ENCODE peak calls at places on chromosome 12, in four cellular contexts. M is mucosa of gallbladder, E is adipocyte, D is iris pigment epithelial cell. P is an unnamed sample.

GRCh38 chr12:52370906-52371608 is 3.8 kb upstream of the KRT85 start:
- DNase-seq in E (peak), M (peak), D (peak), P (no peak)

GRCh38 chr12:93766802-93767523 is 89.8 kb downstream of the CRADD start:
- DNase-seq in M (peak), D (peak), E (peak), P (no peak)

GRCh38 chr12:95574030-95574429 is 22.8 kb upstream of the USP44 start:
- DNase-seq in M (no peak), E (no peak), D (no peak), P (no peak)

GRCh38 chr12:66929121-66929520 is 250.2 kb upstream of the GRIP1 start:
- DNase-seq in M (no peak), E (no peak), D (no peak), P (no peak)

GRCh38 chr12:45200497-45201043 is 15.3 kb upstream of the ANO6 start:
- DNase-seq in D (peak), M (no peak), E (peak), P (no peak)

GRCh38 chr12:61531195-61531594 is 729.0 kb upstream of the USP15 start:
- DNase-seq in D (no peak), E (no peak), M (no peak), P (no peak)

GRCh38 chr12:83016226-83016835 is 329.6 kb downstream of the TMTC2 start:
- DNase-seq in M (peak), E (peak), D (peak), P (no peak)

GRCh38 chr12:126384029-126384564 is 1318.9 kb downstream of the AACS start:
- DNase-seq in E (no peak), M (no peak), D (no peak), P (no peak)

GRCh38 chr12:662541-663292 is 528 bp downstream of the NINJ2 start:
- DNase-seq in M (no peak), E (peak), D (peak), P (no peak)

GRCh38 chr12:1339608-1340319 is 254.6 kb downstream of the FBXL14 start:
- DNase-seq in M (no peak), E (no peak), D (no peak), P (no peak)

GRCh38 chr12:75725505-75726120 is 214.2 kb upstream of the KRR1 start:
- DNase-seq in D (peak), M (no peak), E (peak), P (no peak)

GRCh38 chr12:123813349-123813748 is 51.2 kb downstream of the DNAH10 start:
- DNase-seq in M (no peak), D (peak), E (peak), P (no peak)

P was measured in HAP-1.